ENCODE peak calls at places on chromosomes 11 and 22, in six cellular contexts. Q, U, C, T, K and N are unnamed samples.

GRCh38 chr22:36606659-36607058 is 77.7 kb upstream of the EIF3D start:
- DNase-seq in U (no peak), T (no peak), K (no peak), Q (no peak), C (no peak), N (no peak)

GRCh38 chr11:58006940-58007339 is 16.7 kb upstream of the OR9Q1 start:
- DNase-seq in C (no peak), T (peak), U (no peak), K (peak), Q (no peak), N (no peak)

GRCh38 chr11:111427471-111427912 is 48.4 kb upstream of the POU2AF1 start:
- DNase-seq in K (no peak), C (no peak), Q (no peak), T (no peak), U (no peak), N (no peak)

GRCh38 chr11:100151944-100152343 is 535.1 kb upstream of the ARHGAP42 start:
- DNase-seq in K (no peak), C (no peak), T (peak), U (no peak), Q (no peak), N (no peak)

GRCh38 chr11:107783121-107783520 is 71.3 kb upstream of the SLN start:
- DNase-seq in C (no peak), T (no peak), U (no peak), Q (no peak), K (no peak), N (no peak)

GRCh38 chr11:44912270-44912987 is 38.3 kb downstream of the TP53I11 start:
- DNase-seq in U (no peak), C (no peak), Q (no peak), T (no peak), K (no peak), N (no peak)

GRCh38 chr22:46854125-46854870 is 91.8 kb downstream of the TBC1D22A start:
- DNase-seq in K (no peak), U (no peak), T (no peak), C (peak), Q (no peak), N (peak)

GRCh38 chr11:95577716-95578460 is 211.7 kb downstream of the FAM76B start:
- DNase-seq in U (no peak), T (no peak), K (no peak), Q (no peak), C (no peak), N (no peak)

GRCh38 chr11:10628506-10629236 is 60.2 kb upstream of the LYVE1 start:
- DNase-seq in T (no peak), Q (no peak), K (no peak), U (no peak), C (no peak), N (no peak)

GRCh38 chr22:23163665-23164064 is 16.6 kb upstream of the BCR start:
- DNase-seq in Q (no peak), T (no peak), K (no peak), U (no peak), C (peak), N (no peak)

GRCh38 chr11:69637956-69638871 is 2.7 kb upstream of the CCND1 start:
- DNase-seq in T (no peak), Q (no peak), K (no peak), C (no peak), U (no peak), N (no peak)

GRCh38 chr11:67264886-67265632 is 1.2 kb upstream of the GRK2 start:
- DNase-seq in T (no peak), C (no peak), K (no peak), U (no peak), Q (no peak), N (no peak)

GRCh38 chr11:124595302-124595701 is 15.9 kb upstream of the PANX3 start:
- DNase-seq in T (no peak), U (no peak), Q (no peak), K (no peak), C (no peak), N (no peak)

GRCh38 chr11:15307600-15307999 is 192.9 kb downstream of the INSC start:
- DNase-seq in K (no peak), C (no peak), U (no peak), Q (no peak), T (no peak), N (no peak)

GRCh38 chr11:117923773-117924172 is 5.4 kb downstream of the TMPRSS13 start:
- DNase-seq in U (no peak), K (no peak), C (no peak), T (no peak), Q (no peak), N (no peak)

GRCh38 chr11:68354181-68354872 is 41.9 kb downstream of the LRP5 start:
- DNase-seq in U (no peak), Q (no peak), C (no peak), T (peak), K (peak), N (no peak)

GRCh38 chr11:80955588-80955987 is 1514.8 kb upstream of the TENM4 start:
- DNase-seq in T (no peak), C (no peak), Q (no peak), U (no peak), K (no peak), N (no peak)

GRCh38 chr11:75223954-75224643 is 16.5 kb upstream of the TPBGL start:
- DNase-seq in Q (no peak), C (no peak), U (no peak), T (peak), K (no peak), N (no peak)

GRCh38 chr11:48087974-48088681 is 107.8 kb downstream of the PTPRJ start:
- DNase-seq in Q (no peak), K (no peak), C (no peak), U (no peak), T (no peak), N (no peak)

GRCh38 chr11:111733655-111734088 is 32.5 kb downstream of the PPP2R1B start:
- DNase-seq in C (peak), T (no peak), U (no peak), K (no peak), Q (no peak), N (no peak)

GRCh38 chr11:17596711-17597110 is 49.7 kb downstream of the OTOG start:
- DNase-seq in C (no peak), U (no peak), T (no peak), K (no peak), Q (no peak), N (no peak)

GRCh38 chr22:21681566-21682370 is 16.0 kb downstream of the PPIL2 start:
- DNase-seq in Q (no peak), C (no peak), K (no peak), T (no peak), U (no peak), N (no peak)